ENCODE peak calls at places on chromosomes 1 and 21, in four cellular contexts. One of them, this sample, is unnamed.

GRCh38 chr1:226873771-226874578 is 3.6 kb downstream of the PSEN2 start:
- DNase-seq in IMR-90: no peak
- DNase-seq in H7: peak
- DNase-seq in colonic mucosa: peak
- DNase-seq in this sample: no peak

GRCh38 chr1:166974647-166975345 is 544 bp downstream of the ILDR2 start:
- DNase-seq in IMR-90: no peak
- DNase-seq in colonic mucosa: no peak
- DNase-seq in H7: no peak
- DNase-seq in this sample: no peak

GRCh38 chr1:209627349-209628196 is 24.7 kb downstream of the LAMB3 start:
- DNase-seq in colonic mucosa: peak
- DNase-seq in IMR-90: peak
- DNase-seq in H7: peak
- DNase-seq in this sample: peak

GRCh38 chr1:109767596-109768334 is 4.0 kb upstream of the EPS8L3 start:
- DNase-seq in colonic mucosa: peak
- DNase-seq in IMR-90: no peak
- DNase-seq in H7: no peak
- DNase-seq in this sample: no peak

GRCh38 chr21:34179204-34179935 is 106.0 kb downstream of the MRPS6 start:
- DNase-seq in H7: peak
- DNase-seq in colonic mucosa: no peak
- DNase-seq in IMR-90: no peak
- DNase-seq in this sample: peak

GRCh38 chr1:152047607-152047953 is 10.8 kb upstream of the S100A11 start:
- DNase-seq in colonic mucosa: no peak
- DNase-seq in IMR-90: peak
- DNase-seq in H7: no peak
- DNase-seq in this sample: no peak

GRCh38 chr1:205774277-205775014 is 836 bp downstream of the RAB29 start:
- DNase-seq in colonic mucosa: peak
- DNase-seq in H7: peak
- DNase-seq in IMR-90: no peak
- DNase-seq in this sample: peak

GRCh38 chr1:43250351-43250761 is 19.4 kb upstream of the TMEM125 start:
- DNase-seq in H7: no peak
- DNase-seq in colonic mucosa: no peak
- DNase-seq in IMR-90: no peak
- DNase-seq in this sample: no peak

GRCh38 chr1:201667479-201667878 is 128.6 kb downstream of the NAV1 start:
- DNase-seq in H7: no peak
- DNase-seq in IMR-90: no peak
- DNase-seq in colonic mucosa: no peak
- DNase-seq in this sample: no peak

GRCh38 chr1:99700020-99700419 is 54.1 kb downstream of the PALMD start:
- DNase-seq in colonic mucosa: no peak
- DNase-seq in H7: no peak
- DNase-seq in IMR-90: no peak
- DNase-seq in this sample: no peak

GRCh38 chr21:42983102-42983501 is 8.7 kb downstream of the PKNOX1 start:
- DNase-seq in IMR-90: peak
- DNase-seq in colonic mucosa: no peak
- DNase-seq in H7: no peak
- DNase-seq in this sample: no peak

GRCh38 chr1:243525085-243525487 is 269.2 kb downstream of the SDCCAG8 start:
- DNase-seq in H7: peak
- DNase-seq in IMR-90: peak
- DNase-seq in colonic mucosa: no peak
- DNase-seq in this sample: no peak

GRCh38 chr1:223813645-223814044 is 32.1 kb downstream of the TP53BP2 start:
- DNase-seq in IMR-90: no peak
- DNase-seq in colonic mucosa: no peak
- DNase-seq in H7: no peak
- DNase-seq in this sample: no peak

GRCh38 chr1:165144757-165145397 is 211.6 kb downstream of the LMX1A start:
- DNase-seq in IMR-90: peak
- DNase-seq in H7: peak
- DNase-seq in colonic mucosa: peak
- DNase-seq in this sample: peak

GRCh38 chr1:242800521-242800920 is 276.0 kb upstream of the PLD5 start:
- DNase-seq in H7: no peak
- DNase-seq in colonic mucosa: no peak
- DNase-seq in IMR-90: no peak
- DNase-seq in this sample: no peak

GRCh38 chr1:27873671-27874384 is 1.5 kb downstream of the THEMIS2 start:
- DNase-seq in colonic mucosa: no peak
- DNase-seq in H7: no peak
- DNase-seq in IMR-90: no peak
- DNase-seq in this sample: no peak

GRCh38 chr1:22376976-22377375 is 74.7 kb upstream of the ZBTB40 start:
- DNase-seq in H7: no peak
- DNase-seq in colonic mucosa: no peak
- DNase-seq in IMR-90: no peak
- DNase-seq in this sample: no peak

GRCh38 chr1:204623365-204623893 is 62.1 kb downstream of the LRRN2 start:
- DNase-seq in IMR-90: peak
- DNase-seq in colonic mucosa: peak
- DNase-seq in H7: peak
- DNase-seq in this sample: no peak

GRCh38 chr1:240234477-240235225 is 143.0 kb downstream of the FMN2 start:
- DNase-seq in H7: no peak
- DNase-seq in IMR-90: peak
- DNase-seq in colonic mucosa: no peak
- DNase-seq in this sample: no peak

GRCh38 chr21:43323244-43324005 is 103.5 kb downstream of the SIK1 start:
- DNase-seq in H7: no peak
- DNase-seq in colonic mucosa: no peak
- DNase-seq in IMR-90: no peak
- DNase-seq in this sample: no peak

GRCh38 chr1:44798481-44799365 is 1.5 kb upstream of the PLK3 start:
- DNase-seq in H7: no peak
- DNase-seq in colonic mucosa: no peak
- DNase-seq in IMR-90: no peak
- DNase-seq in this sample: no peak

GRCh38 chr1:21898326-21899155 is 38.6 kb downstream of the HSPG2 start:
- DNase-seq in IMR-90: peak
- DNase-seq in colonic mucosa: no peak
- DNase-seq in H7: no peak
- DNase-seq in this sample: no peak

GRCh38 chr1:8047686-8048522 is 21.8 kb upstream of the ERRFI1 start:
- DNase-seq in colonic mucosa: no peak
- DNase-seq in IMR-90: peak
- DNase-seq in H7: no peak
- DNase-seq in this sample: no peak

GRCh38 chr1:87928623-87929022 is 599.9 kb downstream of the LMO4 start:
- DNase-seq in IMR-90: no peak
- DNase-seq in colonic mucosa: no peak
- DNase-seq in H7: no peak
- DNase-seq in this sample: no peak

GRCh38 chr1:26976621-26977510 is 16.6 kb upstream of the KDF1 start:
- DNase-seq in H7: no peak
- DNase-seq in IMR-90: no peak
- DNase-seq in colonic mucosa: no peak
- DNase-seq in this sample: no peak

GRCh38 chr21:46079357-46080170 is 18.3 kb upstream of the COL6A2 start:
- DNase-seq in colonic mucosa: no peak
- DNase-seq in IMR-90: peak
- DNase-seq in H7: peak
- DNase-seq in this sample: no peak

GRCh38 chr1:28965271-28965870 is 51.0 kb downstream of the EPB41 start:
- DNase-seq in H7: no peak
- DNase-seq in IMR-90: no peak
- DNase-seq in colonic mucosa: no peak
- DNase-seq in this sample: peak

GRCh38 chr1:221045842-221046831 is 166.9 kb downstream of the HLX start:
- DNase-seq in H7: no peak
- DNase-seq in colonic mucosa: no peak
- DNase-seq in IMR-90: peak
- DNase-seq in this sample: no peak

GRCh38 chr1:97489834-97490233 is 431.0 kb downstream of the DPYD start:
- DNase-seq in colonic mucosa: no peak
- DNase-seq in IMR-90: peak
- DNase-seq in H7: no peak
- DNase-seq in this sample: no peak

GRCh38 chr1:228794173-228794572 is 58.9 kb downstream of the RHOU start:
- DNase-seq in IMR-90: no peak
- DNase-seq in colonic mucosa: no peak
- DNase-seq in H7: no peak
- DNase-seq in this sample: no peak

GRCh38 chr1:8599813-8600212 is 217.6 kb downstream of the RERE start:
- DNase-seq in colonic mucosa: peak
- DNase-seq in H7: no peak
- DNase-seq in IMR-90: no peak
- DNase-seq in this sample: no peak

GRCh38 chr1:36083635-36084501 is at the start of gene TEKT2:
- DNase-seq in IMR-90: no peak
- DNase-seq in colonic mucosa: no peak
- DNase-seq in H7: peak
- DNase-seq in this sample: peak

GRCh38 chr1:240683576-240683975 is 71.6 kb upstream of the GREM2 start:
- DNase-seq in IMR-90: no peak
- DNase-seq in H7: no peak
- DNase-seq in colonic mucosa: peak
- DNase-seq in this sample: no peak

GRCh38 chr1:17163789-17164666 is 40.9 kb upstream of the PADI1 start:
- DNase-seq in H7: no peak
- DNase-seq in IMR-90: no peak
- DNase-seq in colonic mucosa: no peak
- DNase-seq in this sample: no peak

GRCh38 chr1:209689484-209689883 is 14.3 kb downstream of the G0S2 start:
- DNase-seq in H7: no peak
- DNase-seq in IMR-90: no peak
- DNase-seq in colonic mucosa: peak
- DNase-seq in this sample: no peak

GRCh38 chr1:58231204-58231603 is 315.3 kb downstream of the OMA1 start:
- DNase-seq in colonic mucosa: no peak
- DNase-seq in IMR-90: no peak
- DNase-seq in H7: no peak
- DNase-seq in this sample: no peak

GRCh38 chr1:203223012-203223775 is 6.3 kb downstream of the CHIT1 start:
- DNase-seq in colonic mucosa: no peak
- DNase-seq in H7: no peak
- DNase-seq in IMR-90: no peak
- DNase-seq in this sample: no peak

GRCh38 chr21:32386195-32386870 is 6.5 kb downstream of the URB1 start:
- DNase-seq in H7: no peak
- DNase-seq in colonic mucosa: no peak
- DNase-seq in IMR-90: no peak
- DNase-seq in this sample: no peak

GRCh38 chr1:231104917-231105316 is 56.9 kb upstream of the TRIM67 start:
- DNase-seq in H7: no peak
- DNase-seq in colonic mucosa: no peak
- DNase-seq in IMR-90: no peak
- DNase-seq in this sample: no peak

GRCh38 chr1:61638296-61638695 is 86.6 kb downstream of the TM2D1 start:
- DNase-seq in IMR-90: no peak
- DNase-seq in colonic mucosa: no peak
- DNase-seq in H7: no peak
- DNase-seq in this sample: no peak

This sample was measured in iPS-NIHi11.